ENCODE peak calls at places on chromosomes 5 and 9, in four cellular contexts. C is NB4, L is GM20000, A is sigmoid colon. V is an unnamed sample.

GRCh38 chr5:14406554-14406849 is 175.1 kb upstream of the OTULINL start:
- DNase-seq in A (no peak), C (no peak), L (no peak), V (no peak)

GRCh38 chr5:172806897-172807672 is 27.0 kb upstream of the ERGIC1 start:
- DNase-seq in C (peak; percentile 87), A (peak; percentile 94), L (peak; percentile 92), V (peak; percentile 95)

GRCh38 chr5:34957857-34958690 is 28.7 kb downstream of the DNAJC21 start:
- DNase-seq in A (no peak), L (peak; percentile 41), C (peak; percentile 36), V (peak; percentile 40)

GRCh38 chr9:85228111-85228855 is 513.5 kb downstream of the AGTPBP1 start:
- DNase-seq in L (no peak), C (no peak), A (no peak), V (no peak)

GRCh38 chr5:62431735-62432617 is 19.4 kb downstream of the IPO11 start:
- DNase-seq in C (peak; percentile 88), A (no peak), L (no peak), V (no peak)

GRCh38 chr9:107894572-107895261 is 405.1 kb upstream of the KLF4 start:
- DNase-seq in A (peak; percentile 72), C (no peak), L (no peak), V (no peak)

GRCh38 chr9:137236238-137236935 is 4.7 kb upstream of the TUBB4B start:
- DNase-seq in L (peak; percentile 98), A (peak; percentile 93), C (peak; percentile 88), V (peak; percentile 91)

GRCh38 chr9:133591985-133592384 is 17.2 kb downstream of the FAM163B start:
- DNase-seq in L (no peak), C (no peak), A (no peak), V (no peak)

GRCh38 chr5:44719856-44720255 is 88.9 kb upstream of the MRPS30 start:
- DNase-seq in L (no peak), A (no peak), C (no peak), V (no peak)

GRCh38 chr5:133474851-133475590 is 137.3 kb downstream of the FSTL4 start:
- DNase-seq in L (no peak), C (no peak), A (no peak), V (no peak)

GRCh38 chr5:140260089-140260656 is 42.7 kb downstream of the PFDN1 start:
- DNase-seq in A (no peak), L (no peak), C (no peak), V (no peak)

GRCh38 chr5:113140837-113141661 is 164.5 kb downstream of the DCP2 start:
- DNase-seq in A (peak; percentile 79), C (no peak), L (no peak), V (no peak)

GRCh38 chr9:98637381-98637780 is 71.4 kb downstream of the GABBR2 start:
- DNase-seq in C (no peak), A (no peak), L (no peak), V (no peak)

GRCh38 chr5:132205385-132206125 is 22.1 kb downstream of the P4HA2 start:
- DNase-seq in L (peak; percentile 62), A (no peak), C (no peak), V (peak; percentile 59)

GRCh38 chr9:93303806-93304573 is 120.1 kb downstream of the WNK2 start:
- DNase-seq in A (peak; percentile 44), C (no peak), L (peak; percentile 24), V (no peak)

GRCh38 chr5:34891981-34892380 is 23.3 kb downstream of the RAD1 start:
- DNase-seq in A (no peak), C (no peak), L (no peak), V (no peak)

GRCh38 chr9:113541019-113541900 is 77.7 kb downstream of the RGS3 start:
- DNase-seq in A (peak; percentile 54), C (peak; percentile 28), L (no peak), V (no peak)

GRCh38 chr9:122065923-122066629 is 27.0 kb downstream of the TTLL11 start:
- DNase-seq in A (no peak), C (no peak), L (no peak), V (no peak)

GRCh38 chr9:35729700-35730485 is 2.1 kb downstream of the TLN1 start:
- DNase-seq in L (peak; percentile 48), C (peak; percentile 70), A (peak; percentile 82), V (peak; percentile 61)

GRCh38 chr9:35903049-35903448 is 3.0 kb upstream of the HRCT1 start:
- DNase-seq in L (peak; percentile 78), A (no peak), C (peak; percentile 46), V (peak; percentile 74)

GRCh38 chr5:143002459-143003327 is 232.5 kb downstream of the ARHGAP26 start:
- DNase-seq in A (no peak), C (peak; percentile 97), L (peak; percentile 74), V (peak; percentile 96)

GRCh38 chr5:126949475-126949874 is 80.9 kb downstream of the MARCHF3 start:
- DNase-seq in L (no peak), A (no peak), C (no peak), V (no peak)

GRCh38 chr9:4425358-4426045 is 64.8 kb upstream of the SLC1A1 start:
- DNase-seq in L (no peak), C (no peak), A (no peak), V (peak; percentile 46)

GRCh38 chr9:80028501-80028900 is 456.7 kb downstream of the TLE4 start:
- DNase-seq in C (no peak), L (no peak), A (peak; percentile 74), V (no peak)

GRCh38 chr5:103264529-103264928 is 6.0 kb downstream of the MACIR start:
- DNase-seq in C (no peak), L (no peak), A (no peak), V (no peak)

GRCh38 chr9:126207256-126207655 is 119.4 kb upstream of the MVB12B start:
- DNase-seq in L (no peak), C (no peak), A (no peak), V (no peak)

GRCh38 chr9:35906923-35907699 is 1.1 kb downstream of the HRCT1 start:
- DNase-seq in C (no peak), A (peak; percentile 93), L (no peak), V (no peak)

GRCh38 chr5:157100140-157100679 is 8.6 kb downstream of the HAVCR2 start:
- DNase-seq in A (no peak), L (no peak), C (peak; percentile 89), V (no peak)

GRCh38 chr5:9776525-9776924 is 146.4 kb upstream of the TAS2R1 start:
- DNase-seq in C (no peak), A (no peak), L (no peak), V (no peak)

GRCh38 chr5:172768573-172769323 is 2.2 kb downstream of the DUSP1 start:
- DNase-seq in A (no peak), L (no peak), C (no peak), V (no peak)

GRCh38 chr9:127712851-127713250 is 2.6 kb downstream of the PTRH1 start:
- DNase-seq in L (no peak), A (no peak), C (no peak), V (no peak)

GRCh38 chr9:127711226-127711701 is 4.2 kb downstream of the PTRH1 start:
- DNase-seq in L (no peak), A (no peak), C (peak; percentile 87), V (peak; percentile 27)

GRCh38 chr9:127710204-127710805 is 3.5 kb downstream of the CFAP157 start:
- DNase-seq in C (no peak), A (no peak), L (no peak), V (no peak)

GRCh38 chr9:127712371-127712770 is 3.1 kb downstream of the PTRH1 start:
- DNase-seq in L (no peak), A (no peak), C (no peak), V (no peak)

DNA sequence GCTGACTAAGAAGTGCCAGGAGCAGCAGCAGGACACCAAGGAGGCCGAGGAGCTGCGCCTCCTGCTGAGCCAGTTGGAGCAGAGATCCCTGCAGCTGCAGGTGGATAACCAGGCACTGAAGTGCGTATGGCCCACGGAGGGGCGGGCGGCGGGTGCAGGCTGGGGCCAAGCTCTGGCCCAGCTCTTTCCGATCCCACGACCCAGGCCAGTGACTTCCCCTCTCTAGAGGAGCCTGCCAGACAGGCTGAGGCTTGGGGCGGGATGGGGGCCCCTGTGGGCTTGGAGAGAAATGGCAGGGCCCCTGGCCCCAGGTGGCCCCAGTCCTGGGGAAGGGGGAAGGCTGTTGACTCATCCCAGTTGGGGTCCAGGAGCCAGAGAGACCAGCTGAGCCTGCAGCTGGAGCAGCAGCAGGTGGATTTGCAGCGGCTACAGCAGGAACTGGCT is 3.6 kb downstream of the PTRH1 start:
- DNase-seq in A (no peak), C (peak; percentile 66), L (no peak), V (no peak)
- TF ChIP-seq CTCF in A (no peak), C (no peak), L (no peak), V (no peak)

DNA sequence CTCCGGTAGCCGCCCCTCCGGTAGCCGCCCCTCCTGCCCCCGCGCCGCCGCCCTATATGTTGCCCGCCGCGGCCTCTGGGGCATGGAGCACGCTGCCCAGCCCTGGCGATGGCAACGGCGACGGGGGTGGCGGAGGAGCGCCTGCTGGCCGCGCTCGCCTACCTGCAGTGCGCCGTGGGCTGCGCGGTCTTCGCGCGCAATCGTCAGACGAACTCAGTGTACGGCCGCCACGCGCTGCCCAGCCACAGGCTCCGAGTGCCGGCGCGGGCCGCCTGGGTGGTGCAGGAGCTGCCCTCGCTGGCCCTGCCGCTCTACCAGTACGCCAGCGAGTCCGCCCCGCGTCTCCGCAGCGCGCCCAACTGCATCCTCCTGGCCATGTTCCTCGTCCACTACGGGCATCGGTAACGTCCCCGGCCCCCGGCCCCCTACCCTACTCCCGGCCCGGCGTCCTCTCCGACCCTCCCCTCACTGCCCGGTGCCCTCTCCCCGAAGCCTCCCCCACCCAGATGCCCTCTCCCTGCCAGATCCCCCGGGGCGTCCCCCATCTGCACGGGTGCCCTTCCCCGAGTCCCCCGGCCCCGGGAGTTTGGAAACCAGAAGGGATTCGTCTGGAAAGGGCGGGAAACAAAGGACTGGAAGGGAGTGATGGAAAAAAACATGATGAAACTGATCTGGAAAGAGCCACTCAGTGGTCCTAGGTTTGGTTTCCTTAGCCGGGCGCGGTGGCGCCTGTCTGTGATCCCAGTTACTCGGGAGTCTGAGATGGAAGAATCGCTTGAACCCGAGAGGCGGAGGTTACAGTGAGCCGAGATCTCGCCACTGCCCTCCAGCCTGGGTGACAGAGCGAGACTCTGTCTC is 458 bp downstream of the SRD5A1 start:
- DNase-seq in C (peak; percentile 39), A (peak; percentile 72), L (peak; percentile 20), V (no peak)
- TF ChIP-seq CTCF in C (no peak), A (no peak), L (no peak), V (peak; percentile 2)

DNA sequence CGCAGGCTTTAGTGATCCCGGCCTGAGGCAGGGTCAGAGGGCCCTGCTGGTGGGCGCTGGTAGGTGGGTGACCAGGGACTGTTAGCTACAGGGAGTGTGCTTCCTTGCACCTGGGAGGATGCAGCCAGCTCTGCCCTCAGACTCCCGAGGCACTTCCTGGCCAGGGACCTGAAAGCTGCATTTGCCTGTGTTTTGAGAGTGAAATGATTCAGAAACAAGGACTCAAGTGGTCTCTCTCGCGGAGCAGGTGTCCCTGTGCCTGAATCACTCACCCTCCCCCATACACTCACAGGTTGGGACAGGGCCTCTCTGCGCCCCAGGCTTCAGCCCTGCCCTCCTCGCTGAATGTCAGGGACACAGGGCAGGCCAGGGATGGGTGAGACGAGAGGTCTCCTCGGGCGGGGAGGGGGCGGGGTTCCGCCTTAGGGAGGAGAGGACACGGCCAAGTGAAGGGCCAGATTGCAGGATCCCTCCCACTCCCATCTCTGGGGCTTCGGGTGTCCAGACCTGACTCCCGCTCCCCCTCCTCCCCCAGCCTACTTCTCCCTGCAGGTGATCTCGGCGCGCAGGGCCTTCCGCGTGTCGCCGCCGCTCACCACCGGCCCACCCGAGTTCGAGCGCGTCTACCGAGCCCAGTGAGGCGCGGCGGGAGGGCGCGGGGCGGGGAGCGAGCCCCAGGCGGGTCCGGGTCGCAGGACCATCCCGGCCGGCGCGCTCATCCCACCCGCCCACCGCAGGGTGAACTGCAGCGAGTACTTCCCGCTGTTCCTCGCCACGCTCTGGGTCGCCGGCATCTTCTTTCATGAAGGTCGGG is 1.5 kb downstream of the LTC4S start:
- DNase-seq in A (peak; percentile 70), C (peak; percentile 48), L (peak; percentile 45), V (no peak)
- TF ChIP-seq CTCF in A (no peak), C (no peak), L (no peak), V (no peak)

GRCh38 chr9:72843525-72844439 is 109.1 kb downstream of the ALDH1A1 start:
- DNase-seq in A (no peak), L (no peak), C (no peak), V (peak; percentile 12)
- TF ChIP-seq CTCF in A (no peak), L (no peak), C (no peak), V (peak; percentile 14)

V was measured in GM12865.